ENCODE peak calls at places on chromosome 5, in six cellular contexts. H, Y, D, V, S and J are unnamed samples.

GRCh38 chr5:110458313-110458712 is 268.2 kb downstream of the TMEM232 start:
- DNase-seq in S (no peak), Y (no peak), D (no peak), V (no peak), H (no peak), J (no peak)

GRCh38 chr5:68276740-68277139 is 61.2 kb downstream of the PIK3R1 start:
- DNase-seq in Y (no peak), V (no peak), H (no peak), D (no peak), S (no peak), J (no peak)

GRCh38 chr5:123125172-123125508 is 36.1 kb downstream of the PRDM6 start:
- DNase-seq in S (no peak), H (no peak), Y (no peak), V (no peak), D (no peak), J (no peak)

GRCh38 chr5:37495210-37495609 is 116.1 kb downstream of the WDR70 start:
- DNase-seq in V (no peak), H (no peak), D (peak), S (no peak), Y (no peak), J (no peak)

GRCh38 chr5:127833999-127834953 is 131.1 kb downstream of the CCDC192 start:
- DNase-seq in Y (no peak), V (no peak), D (peak), H (peak), S (no peak), J (no peak)

GRCh38 chr5:166441-167372 is 24.6 kb upstream of the LRRC14B start:
- DNase-seq in Y (no peak), V (no peak), S (peak), H (no peak), D (no peak), J (no peak)

GRCh38 chr5:24208540-24209141 is 436.1 kb downstream of the CDH10 start:
- DNase-seq in S (peak), H (no peak), V (no peak), Y (no peak), D (no peak), J (no peak)

GRCh38 chr5:56412601-56413379 is 179.7 kb upstream of the ANKRD55 start:
- DNase-seq in H (peak), Y (peak), D (no peak), V (no peak), S (no peak), J (no peak)

GRCh38 chr5:61966558-61966957 is 339.4 kb upstream of the KIF2A start:
- DNase-seq in H (no peak), D (no peak), V (no peak), Y (no peak), S (no peak), J (no peak)

GRCh38 chr5:139764250-139764791 is 31.3 kb upstream of the PSD2 start:
- DNase-seq in D (no peak), H (no peak), S (peak), V (no peak), Y (no peak), J (peak)

GRCh38 chr5:129405222-129405621 is 54.9 kb upstream of the ADAMTS19 start:
- DNase-seq in Y (no peak), D (no peak), V (no peak), S (no peak), H (no peak), J (no peak)

GRCh38 chr5:129398279-129398678 is 61.8 kb upstream of the ADAMTS19 start:
- DNase-seq in S (no peak), V (no peak), Y (no peak), H (no peak), D (no peak), J (no peak)

GRCh38 chr5:129395247-129395646 is 64.9 kb upstream of the ADAMTS19 start:
- DNase-seq in V (no peak), S (no peak), H (no peak), D (no peak), Y (no peak), J (no peak)

GRCh38 chr5:129399069-129399468 is 61.0 kb upstream of the ADAMTS19 start:
- DNase-seq in D (no peak), S (peak), Y (no peak), V (no peak), H (no peak), J (no peak)

GRCh38 chr5:129400395-129400983 is 59.6 kb upstream of the ADAMTS19 start:
- DNase-seq in Y (no peak), V (no peak), D (peak), S (no peak), H (no peak), J (no peak)
- TF ChIP-seq CTCF in Y (no peak), V (peak), D (peak), S (peak), H (no peak), J (peak)

DNA sequence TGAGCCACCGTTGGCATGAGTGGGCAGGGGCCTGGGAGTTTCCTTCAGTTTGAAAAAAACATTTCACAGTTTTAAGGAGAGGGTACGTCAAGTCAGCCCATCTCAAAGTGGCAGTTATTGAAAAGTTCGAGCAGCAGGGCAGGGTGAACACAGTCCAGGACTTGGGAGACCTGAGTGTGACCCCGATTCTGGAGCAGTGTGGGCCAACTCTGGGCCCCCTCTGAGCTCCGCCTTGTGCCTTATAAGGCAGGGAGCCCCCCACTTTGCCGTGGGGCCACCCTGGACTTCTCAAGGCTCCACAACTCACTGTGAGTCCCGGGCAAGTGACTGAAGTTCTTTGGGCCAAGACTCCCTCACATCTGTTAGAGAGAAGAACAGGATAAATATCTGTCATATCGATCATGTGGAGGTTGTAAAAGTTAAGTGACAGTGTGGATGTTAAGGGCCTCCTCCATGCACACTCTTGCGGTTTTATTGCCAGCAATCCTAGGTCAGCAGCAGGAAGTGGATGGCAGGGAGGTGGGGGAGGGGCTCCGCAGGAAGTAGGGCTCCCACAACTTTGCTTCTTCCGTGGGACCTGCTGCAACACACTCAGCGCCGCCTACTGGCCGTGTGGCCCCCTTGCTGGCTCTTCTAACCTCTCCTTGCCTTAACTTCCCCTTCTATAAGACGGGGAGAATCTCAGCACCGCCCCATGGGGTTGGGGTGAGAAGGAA is 38.4 kb downstream of the HRH2 start:
- DNase-seq in V (no peak), S (peak), D (peak), Y (peak), H (peak), J (peak)
- TF ChIP-seq CTCF in V (peak), S (peak), D (peak), Y (peak), H (peak), J (peak)

DNA sequence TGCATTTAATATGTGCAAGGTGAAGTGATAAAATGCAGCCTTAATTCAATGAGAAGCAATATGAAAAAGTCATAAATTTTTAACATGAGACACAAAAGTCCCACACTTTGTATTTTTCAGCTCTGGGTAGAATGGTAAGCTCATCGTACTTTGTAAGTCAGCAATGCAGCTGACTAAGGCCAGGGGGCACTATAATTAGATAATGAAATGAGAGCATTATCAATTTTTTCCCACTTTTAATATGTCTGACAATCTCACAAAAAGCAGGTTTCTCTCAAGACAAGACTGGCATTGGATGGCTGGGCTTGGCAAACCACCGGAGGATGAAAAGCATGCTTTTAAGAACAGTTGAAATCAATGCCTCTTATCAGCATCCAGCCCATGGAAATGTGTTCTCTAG is 162.8 kb downstream of the FAM174A start:
- DNase-seq in V (no peak), S (no peak), Y (no peak), H (no peak), D (no peak), J (no peak)
- TF ChIP-seq CTCF in V (peak), S (peak), Y (no peak), H (no peak), D (peak), J (peak)

DNA sequence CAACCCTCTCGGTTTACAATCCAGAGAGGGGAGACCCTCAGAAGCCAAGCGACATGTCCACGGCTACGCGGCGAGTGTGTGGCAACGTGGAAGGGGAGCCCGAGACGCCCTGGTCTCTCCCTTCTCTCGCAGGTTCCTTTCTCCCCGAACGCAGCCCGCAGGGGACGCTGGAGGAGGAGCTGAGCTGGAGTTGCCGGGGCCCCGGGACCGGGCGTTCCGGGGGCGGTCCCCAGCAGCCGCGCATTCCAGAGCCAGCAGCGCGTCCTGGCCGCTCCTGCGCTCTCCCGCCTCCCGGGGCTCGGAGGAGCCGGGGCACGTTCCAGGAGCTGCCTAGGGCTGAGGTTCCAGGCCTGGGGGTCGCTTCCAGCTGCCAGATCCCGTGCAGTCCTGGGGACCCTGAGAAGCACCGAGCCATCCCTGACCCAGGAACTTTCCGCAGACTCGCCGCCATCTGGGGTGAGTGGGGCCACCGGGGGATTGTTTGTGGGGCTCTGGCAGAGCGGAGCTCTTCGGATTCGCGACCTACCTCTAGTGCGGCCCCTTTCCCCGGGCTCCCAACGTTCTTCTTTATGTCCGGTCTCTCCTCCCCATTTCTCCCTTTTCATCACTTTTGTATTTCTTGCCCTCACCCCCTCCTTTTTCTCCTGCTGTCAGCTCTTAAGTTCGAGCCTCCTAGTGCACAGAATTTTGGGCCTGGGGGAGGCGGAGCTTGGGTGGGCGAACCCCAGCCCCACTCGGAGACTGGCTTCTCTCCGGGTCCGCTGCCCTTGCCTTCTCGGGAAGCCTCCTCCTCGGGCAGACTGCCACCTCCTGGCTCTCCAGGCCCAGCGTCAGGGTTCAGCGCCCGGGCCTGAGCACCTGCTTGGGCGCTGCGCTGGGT is at the start of gene SMIM3:
- DNase-seq in D (peak), Y (peak), V (peak), H (peak), S (peak), J (peak)
- TF ChIP-seq CTCF in D (peak), Y (peak), V (peak), H (peak), S (peak), J (peak)

DNA sequence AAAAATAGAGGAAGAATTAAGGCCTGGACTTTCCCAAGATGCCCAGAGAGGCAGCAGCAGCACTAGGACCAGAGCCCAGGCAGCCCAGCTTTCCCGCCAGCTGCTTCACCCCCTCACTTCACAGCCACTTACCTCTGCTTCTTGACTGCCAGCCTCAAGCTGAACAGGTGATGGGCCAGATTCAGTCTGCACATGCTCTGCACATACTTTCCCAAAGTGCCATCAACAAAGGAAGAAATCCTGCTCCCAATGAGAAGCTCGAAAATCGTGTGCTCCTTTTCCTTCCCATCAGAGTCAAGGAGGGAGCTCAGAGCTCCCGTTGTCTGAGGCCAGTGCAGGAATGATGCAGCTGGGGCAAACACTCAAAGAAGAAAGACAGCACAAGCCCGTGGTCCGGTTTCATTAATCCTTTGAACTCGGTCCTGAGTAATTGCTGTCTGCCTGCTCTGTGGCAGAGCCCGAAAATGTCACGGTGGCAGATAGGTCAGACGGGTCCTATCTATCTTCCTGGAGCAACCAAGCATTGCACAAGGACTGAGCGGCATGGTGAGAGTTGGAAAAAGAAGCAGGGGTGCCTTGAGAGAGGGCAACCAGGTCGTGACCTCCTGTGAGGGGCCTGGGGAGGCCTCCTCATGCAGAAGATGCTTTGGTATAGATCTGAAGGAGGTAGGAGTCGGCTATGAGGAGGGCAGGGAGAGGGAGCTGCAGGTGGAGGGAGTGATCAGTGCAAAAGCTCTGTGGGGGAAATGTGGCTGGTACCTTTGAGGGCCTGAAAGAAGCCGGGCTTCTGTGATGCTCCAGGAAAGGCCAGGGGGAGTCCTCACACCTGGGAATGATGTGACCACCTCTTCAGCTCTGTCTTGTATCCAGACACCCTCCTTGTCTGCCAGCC is 3.8 kb upstream of the SLC25A48 start:
- DNase-seq in H (no peak), D (no peak), S (no peak), V (no peak), Y (no peak), J (no peak)
- TF ChIP-seq CTCF in H (no peak), D (no peak), S (no peak), V (no peak), Y (no peak), J (no peak)

GRCh38 chr5:94969174-94969573 is 315.7 kb downstream of the MCTP1 start:
- DNase-seq in V (no peak), Y (no peak), D (peak), S (no peak), H (peak), J (no peak)
- TF ChIP-seq CTCF in V (no peak), Y (no peak), D (peak), S (peak), H (no peak), J (peak)